ENCODE peak calls at places on chromosomes 4 and X, in four cellular contexts. N, O, Y and R are unnamed samples.
A peak's percentile ranks its signal among the peaks of the same experiment; 100 is the strongest.

GRCh38 chr4:19030536-19030935 is 1009.0 kb upstream of the LCORL start:
- DNase-seq in N (no peak), O (no peak), Y (no peak), R (no peak)

GRCh38 chrX:49041683-49042529 is 1.3 kb downstream of the TFE3 start:
- DNase-seq in O (peak; percentile 25), Y (peak; percentile 52), N (peak; percentile 58), R (no peak)

GRCh38 chr4:147754037-147754445 is 22.2 kb downstream of the ARHGAP10 start:
- DNase-seq in Y (peak; percentile 72), O (no peak), N (no peak), R (no peak)

GRCh38 chr4:3780347-3781171 is 14.4 kb downstream of the ADRA2C start:
- DNase-seq in O (no peak), N (no peak), Y (no peak), R (no peak)

GRCh38 chr4:6986067-6986780 is 56.9 kb upstream of the TADA2B start:
- DNase-seq in N (peak; percentile 80), O (no peak), Y (peak; percentile 26), R (no peak)

GRCh38 chr4:89518259-89518658 is 210.7 kb upstream of the GPRIN3 start:
- DNase-seq in O (no peak), N (no peak), Y (no peak), R (no peak)

GRCh38 chrX:22520128-22520828 is 247.6 kb downstream of the CBLL2 start:
- DNase-seq in O (no peak), N (no peak), Y (peak; percentile 86), R (no peak)

GRCh38 chrX:34638116-34638515 is 19.0 kb downstream of the TMEM47 start:
- DNase-seq in O (no peak), Y (no peak), N (peak; percentile 33), R (peak; percentile 2)

GRCh38 chrX:77528034-77528433 is 80.8 kb downstream of the FGF16 start:
- DNase-seq in N (no peak), O (no peak), Y (no peak), R (no peak)

GRCh38 chrX:54494970-54495813 is 842 bp downstream of the FGD1 start:
- DNase-seq in O (no peak), N (no peak), Y (peak; percentile 17), R (no peak)

GRCh38 chrX:46330981-46331380 is 214.2 kb downstream of the ZNF674 start:
- DNase-seq in N (no peak), Y (peak; percentile 76), O (no peak), R (no peak)

GRCh38 chr4:74412225-74412624 is 32.7 kb upstream of the AREG start:
- DNase-seq in N (no peak), Y (no peak), O (no peak), R (no peak)

GRCh38 chr4:45350438-45350837 is 624.1 kb upstream of the GNPDA2 start:
- DNase-seq in O (no peak), Y (peak; percentile 30), N (peak; percentile 22), R (peak; percentile 8)

GRCh38 chrX:44422631-44423030 is 79.2 kb upstream of the EFHC2 start:
- DNase-seq in N (no peak), Y (no peak), O (no peak), R (no peak)

GRCh38 chr4:143196323-143196722 is 11.6 kb downstream of the USP38 start:
- DNase-seq in N (no peak), Y (no peak), O (no peak), R (no peak)

GRCh38 chrX:129361566-129361965 is 161.7 kb downstream of the SMARCA1 start:
- DNase-seq in N (no peak), O (no peak), Y (no peak), R (no peak)

GRCh38 chr4:134952775-134953174 is 751.2 kb upstream of the PABPC4L start:
- DNase-seq in N (no peak), Y (no peak), O (no peak), R (no peak)

GRCh38 chr4:141642711-141643110 is 6.3 kb downstream of the IL15 start:
- DNase-seq in N (no peak), O (no peak), Y (peak; percentile 37), R (no peak)

GRCh38 chrX:42028113-42028512 is 104.8 kb upstream of the CASK start:
- DNase-seq in N (no peak), Y (no peak), O (no peak), R (no peak)

GRCh38 chr4:102352774-102353173 is 7.5 kb upstream of the SLC39A8 start:
- DNase-seq in O (no peak), N (no peak), Y (no peak), R (no peak)

GRCh38 chr4:19462117-19462516 is 789.6 kb upstream of the SLIT2 start:
- DNase-seq in N (no peak), Y (no peak), O (no peak), R (no peak)

GRCh38 chrX:28880136-28880535 is 292.9 kb downstream of the IL1RAPL1 start:
- DNase-seq in O (no peak), N (no peak), Y (no peak), R (no peak)

GRCh38 chr4:72468904-72469502 is 100.0 kb downstream of the ADAMTS3 start:
- DNase-seq in N (peak; percentile 20), Y (peak; percentile 25), O (no peak), R (peak; percentile 22)

GRCh38 chr4:13543648-13544555 is at the start of gene NKX3-2:
- DNase-seq in N (peak; percentile 70), O (no peak), Y (peak; percentile 45), R (no peak)

GRCh38 chr4:5399790-5400421 is 308.5 kb downstream of the EVC2 start:
- DNase-seq in N (peak; percentile 52), Y (no peak), O (no peak), R (peak; percentile 16)

GRCh38 chr4:70192895-70193294 is 2.6 kb upstream of the ODAM start:
- DNase-seq in N (no peak), Y (no peak), O (no peak), R (no peak)

GRCh38 chr4:76420901-76421581 is at the start of gene CCDC158:
- DNase-seq in Y (no peak), O (no peak), N (no peak), R (no peak)

GRCh38 chrX:77918568-77918967 is 8.1 kb downstream of the ATP7A start:
- DNase-seq in N (no peak), Y (peak; percentile 28), O (no peak), R (no peak)

GRCh38 chr4:186069734-186070133 is 778 bp downstream of the TLR3 start:
- DNase-seq in O (no peak), Y (no peak), N (no peak), R (no peak)

GRCh38 chrX:39821709-39822095 is 276.1 kb downstream of the BCOR start:
- DNase-seq in N (no peak), O (no peak), Y (no peak), R (no peak)
- H3K4me3 ChIP-seq in N (no peak overlapping the region), O (peak overlapping the region; percentile 38), Y (no peak overlapping the region), R (no peak overlapping the region)

DNA sequence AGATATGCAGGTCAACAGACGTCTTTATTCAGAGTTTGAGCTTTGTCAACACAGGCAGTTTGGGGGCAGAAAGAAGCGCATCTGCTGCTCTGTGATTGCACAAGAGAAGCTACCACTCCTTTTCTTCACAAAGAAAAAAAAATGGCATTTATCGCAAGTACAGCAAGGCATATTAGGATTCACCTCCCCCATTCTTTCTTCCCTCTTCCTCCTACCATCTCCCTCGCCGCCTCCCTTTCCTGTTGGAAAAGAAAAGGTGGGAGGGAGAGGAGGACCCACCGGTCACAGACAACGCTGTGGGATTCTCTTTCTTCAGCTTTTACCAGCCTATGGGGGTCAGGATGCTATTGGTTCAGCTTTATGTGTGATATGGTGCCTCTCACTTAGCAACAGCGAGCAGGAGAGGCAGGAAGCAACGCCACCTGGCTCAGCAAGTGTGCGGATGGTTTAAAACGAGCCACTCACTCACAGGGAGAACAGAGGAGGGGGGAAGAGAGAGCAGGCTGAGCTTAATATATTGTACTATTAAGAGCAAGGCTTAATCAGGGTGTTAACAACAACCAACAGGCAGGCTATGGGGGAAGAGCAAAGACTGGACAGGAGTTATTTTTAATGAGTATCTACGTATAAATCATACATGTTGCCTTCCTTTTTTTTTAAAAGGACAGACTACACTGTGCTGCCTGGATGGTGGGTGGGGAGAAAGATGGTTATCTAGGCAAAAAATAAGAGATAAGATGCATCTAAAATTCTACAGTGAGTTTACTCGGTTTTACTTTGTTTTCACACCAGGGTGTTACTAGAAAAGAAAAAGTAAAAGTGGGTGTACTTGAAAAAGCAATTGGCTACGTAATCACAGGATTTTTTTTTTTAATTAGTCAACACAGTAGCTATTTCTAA is 104.7 kb downstream of the MAML3 start:
- DNase-seq in N (peak; percentile 63), Y (peak; percentile 50), O (no peak), R (peak; percentile 91)
- H3K4me3 ChIP-seq in N (peak overlapping the region; percentile 41), Y (peak overlapping the region; percentile 33), O (peak overlapping the region; percentile 43), R (peak overlapping the region; percentile 58)

GRCh38 chr4:15653430-15653829 is 1.7 kb downstream of the FBXL5 start:
- DNase-seq in O (no peak), Y (no peak), N (no peak), R (no peak)

GRCh38 chr4:15655223-15656037 is at the start of gene FBXL5:
- DNase-seq in N (peak; percentile 95), O (peak; percentile 34), Y (peak; percentile 82), R (peak; percentile 73)

GRCh38 chr4:15652191-15652590 is 3.0 kb downstream of the FBXL5 start:
- DNase-seq in N (no peak), O (no peak), Y (no peak), R (no peak)

GRCh38 chr4:15654556-15655222 is 468 bp downstream of the FBXL5 start:
- DNase-seq in Y (peak; percentile 38), O (no peak), N (peak; percentile 76), R (no peak)

GRCh38 chr4:15653864-15654391 is 1.2 kb downstream of the FBXL5 start:
- DNase-seq in N (peak; percentile 79), Y (peak; percentile 66), O (peak; percentile 13), R (no peak)
- H3K4me3 ChIP-seq in N (peak overlapping the region; percentile 69), Y (peak overlapping the region; percentile 86), O (peak overlapping the region; percentile 86), R (peak overlapping the region; percentile 66)

GRCh38 chrX:132961511-132961910 is 3.1 kb upstream of the HS6ST2 start:
- DNase-seq in N (no peak), Y (no peak), O (no peak), R (no peak)

GRCh38 chrX:132955710-132956109 is 2.7 kb downstream of the HS6ST2 start:
- DNase-seq in N (no peak), O (no peak), Y (no peak), R (no peak)

GRCh38 chrX:132957211-132958085 is 981 bp downstream of the HS6ST2 start:
- DNase-seq in N (no peak), O (no peak), Y (no peak), R (no peak)

GRCh38 chrX:132956421-132957210 is 1.8 kb downstream of the HS6ST2 start:
- DNase-seq in O (no peak), Y (no peak), N (no peak), R (no peak)

DNA sequence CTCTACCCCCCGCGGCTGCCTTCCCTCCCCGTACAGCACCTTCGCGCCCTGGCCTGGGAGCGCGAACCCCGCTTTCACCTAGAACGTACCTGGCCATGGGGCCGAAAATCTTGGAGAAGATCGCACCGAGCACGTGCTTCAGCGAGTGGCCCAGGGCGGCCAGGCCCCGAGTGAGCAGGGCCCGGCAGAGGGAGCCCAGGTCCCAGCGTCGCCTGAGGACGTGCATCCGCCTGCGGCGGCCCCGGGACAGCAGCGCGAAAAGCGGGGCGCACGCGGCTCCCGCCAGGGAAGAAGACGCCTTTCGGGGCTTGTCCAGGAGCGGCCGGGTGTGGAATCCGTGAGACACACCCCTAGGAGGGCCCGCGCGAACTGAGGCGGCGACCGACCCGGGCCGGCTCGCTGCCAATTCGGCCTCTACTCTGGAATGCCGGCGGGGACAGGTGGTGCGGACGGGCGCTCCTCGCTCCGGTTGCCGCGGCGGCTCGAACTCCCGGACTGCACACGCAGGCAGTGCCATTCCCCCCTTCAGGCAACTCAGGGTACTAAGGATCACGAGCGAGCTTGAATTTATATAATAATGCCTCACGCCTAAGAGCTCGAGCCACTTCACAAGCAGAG is at the start of gene HS6ST2:
- DNase-seq in Y (no peak), N (no peak), O (no peak), R (no peak)
- H3K4me3 ChIP-seq in Y (no peak within 1 kb of the TSS), N (no peak within 1 kb of the TSS), O (no peak within 1 kb of the TSS), R (no peak within 1 kb of the TSS)